ENCODE peak calls at places on chromosomes 16 and 17, in seven cellular contexts. One of them, this sample, is unnamed.

GRCh38 chr16:85648782-85649181 is 35.7 kb downstream of the GSE1 start:
- DNase-seq in colonic mucosa: no peak
- DNase-seq in K562: no peak
- DNase-seq in NB4: no peak
- DNase-seq in ascending aorta: no peak
- DNase-seq in AG10803: no peak
- DNase-seq in GM06990: no peak
- DNase-seq in this sample: no peak

GRCh38 chr16:3756113-3756512 is 38.8 kb upstream of the TRAP1 start:
- DNase-seq in colonic mucosa: no peak
- DNase-seq in K562: no peak
- DNase-seq in NB4: no peak
- DNase-seq in ascending aorta: no peak
- DNase-seq in AG10803: no peak
- DNase-seq in GM06990: no peak
- DNase-seq in this sample: no peak

GRCh38 chr17:45761957-45762565 is 22.1 kb upstream of the CRHR1 start:
- DNase-seq in colonic mucosa: no peak
- DNase-seq in K562: no peak
- DNase-seq in NB4: no peak
- DNase-seq in ascending aorta: no peak
- DNase-seq in AG10803: no peak
- DNase-seq in GM06990: no peak
- DNase-seq in this sample: no peak

GRCh38 chr17:72571813-72572396 is 451.1 kb downstream of the SOX9 start:
- DNase-seq in colonic mucosa: no peak
- DNase-seq in K562: no peak
- DNase-seq in NB4: no peak
- DNase-seq in ascending aorta: no peak
- DNase-seq in AG10803: no peak
- DNase-seq in GM06990: no peak
- DNase-seq in this sample: no peak

GRCh38 chr17:73625975-73626706 is 18.1 kb downstream of the SDK2 start:
- DNase-seq in colonic mucosa: no peak
- DNase-seq in K562: no peak
- DNase-seq in NB4: no peak
- DNase-seq in ascending aorta: no peak
- DNase-seq in AG10803: no peak
- DNase-seq in GM06990: no peak
- DNase-seq in this sample: no peak

GRCh38 chr16:83878838-83879237 is 20.1 kb upstream of the MLYCD start:
- DNase-seq in colonic mucosa: no peak
- DNase-seq in K562: no peak
- DNase-seq in NB4: peak; percentile 48
- DNase-seq in ascending aorta: no peak
- DNase-seq in AG10803: peak; percentile 64
- DNase-seq in GM06990: no peak
- DNase-seq in this sample: peak; percentile 75

GRCh38 chr16:21611546-21612384 is 12.4 kb downstream of the METTL9 start:
- DNase-seq in colonic mucosa: no peak
- DNase-seq in K562: peak; percentile 37
- DNase-seq in NB4: no peak
- DNase-seq in ascending aorta: no peak
- DNase-seq in AG10803: peak; percentile 37
- DNase-seq in GM06990: no peak
- DNase-seq in this sample: peak; percentile 51

GRCh38 chr17:41812176-41813038 is at the start of gene FKBP10:
- DNase-seq in colonic mucosa: peak; percentile 55
- DNase-seq in K562: no peak
- DNase-seq in NB4: no peak
- DNase-seq in ascending aorta: peak; percentile 84
- DNase-seq in AG10803: peak; percentile 82
- DNase-seq in GM06990: no peak
- DNase-seq in this sample: peak; percentile 88

DNA sequence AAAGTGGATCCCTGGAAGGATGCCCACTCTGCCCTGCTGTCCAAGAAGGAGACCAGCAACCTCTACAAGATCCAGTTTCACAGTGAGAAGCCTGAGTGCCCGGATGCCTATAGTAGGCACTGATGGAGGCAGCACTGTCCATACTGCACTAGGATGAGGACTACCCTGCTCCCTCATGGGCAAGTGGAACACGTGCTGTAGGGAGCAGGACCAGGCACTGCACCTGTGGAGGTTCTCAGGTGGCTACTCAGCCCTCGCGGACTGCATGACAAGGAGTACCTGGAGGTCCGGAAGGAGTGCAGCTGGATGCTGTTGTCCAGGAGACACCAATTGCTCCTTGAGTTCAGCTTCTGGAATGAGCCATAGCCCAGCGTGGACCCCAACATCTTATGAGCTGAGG is 146.1 kb upstream of the NLRP1 start:
- DNase-seq in colonic mucosa: no peak
- DNase-seq in K562: no peak
- DNase-seq in NB4: no peak
- DNase-seq in ascending aorta: no peak
- DNase-seq in AG10803: no peak
- DNase-seq in GM06990: no peak
- DNase-seq in this sample: no peak
- H3K4me3 ChIP-seq in colonic mucosa: no peak overlapping the region
- H3K4me3 ChIP-seq in K562: no peak overlapping the region
- H3K4me3 ChIP-seq in NB4: no peak overlapping the region
- H3K4me3 ChIP-seq in ascending aorta: no peak overlapping the region
- H3K4me3 ChIP-seq in AG10803: no peak overlapping the region
- H3K4me3 ChIP-seq in GM06990: no peak overlapping the region
- H3K4me3 ChIP-seq in this sample: no peak overlapping the region

GRCh38 chr16:88462396-88462795 is 9.3 kb downstream of the ZFPM1 start:
- DNase-seq in colonic mucosa: no peak
- DNase-seq in K562: no peak
- DNase-seq in NB4: no peak
- DNase-seq in ascending aorta: no peak
- DNase-seq in AG10803: no peak
- DNase-seq in GM06990: no peak
- DNase-seq in this sample: no peak
- TF ChIP-seq CTCF in colonic mucosa: no peak
- TF ChIP-seq CTCF in K562: no peak
- TF ChIP-seq CTCF in NB4: no peak
- TF ChIP-seq CTCF in ascending aorta: no peak
- TF ChIP-seq CTCF in AG10803: no peak
- TF ChIP-seq CTCF in GM06990: no peak
- TF ChIP-seq CTCF in this sample: no peak

GRCh38 chr17:7478276-7479138 is 924 bp downstream of the ZBTB4 start:
- DNase-seq in colonic mucosa: peak; percentile 64
- DNase-seq in K562: peak; percentile 50
- DNase-seq in NB4: peak; percentile 21
- DNase-seq in ascending aorta: peak; percentile 81
- DNase-seq in AG10803: peak; percentile 48
- DNase-seq in GM06990: peak; percentile 70
- DNase-seq in this sample: peak; percentile 26

GRCh38 chr17:7475764-7476422 is 3.5 kb downstream of the ZBTB4 start:
- DNase-seq in colonic mucosa: peak; percentile 32
- DNase-seq in K562: peak; percentile 66
- DNase-seq in NB4: no peak
- DNase-seq in ascending aorta: peak; percentile 79
- DNase-seq in AG10803: peak; percentile 83
- DNase-seq in GM06990: no peak
- DNase-seq in this sample: no peak

GRCh38 chr17:7477392-7478275 is 1.8 kb downstream of the ZBTB4 start:
- DNase-seq in colonic mucosa: peak; percentile 33
- DNase-seq in K562: peak; percentile 32
- DNase-seq in NB4: no peak
- DNase-seq in ascending aorta: no peak
- DNase-seq in AG10803: peak; percentile 96
- DNase-seq in GM06990: no peak
- DNase-seq in this sample: peak; percentile 88

GRCh38 chr17:7476474-7476873 is 3.0 kb downstream of the ZBTB4 start:
- DNase-seq in colonic mucosa: no peak
- DNase-seq in K562: peak; percentile 20
- DNase-seq in NB4: no peak
- DNase-seq in ascending aorta: no peak
- DNase-seq in AG10803: peak; percentile 39
- DNase-seq in GM06990: no peak
- DNase-seq in this sample: peak; percentile 59

DNA sequence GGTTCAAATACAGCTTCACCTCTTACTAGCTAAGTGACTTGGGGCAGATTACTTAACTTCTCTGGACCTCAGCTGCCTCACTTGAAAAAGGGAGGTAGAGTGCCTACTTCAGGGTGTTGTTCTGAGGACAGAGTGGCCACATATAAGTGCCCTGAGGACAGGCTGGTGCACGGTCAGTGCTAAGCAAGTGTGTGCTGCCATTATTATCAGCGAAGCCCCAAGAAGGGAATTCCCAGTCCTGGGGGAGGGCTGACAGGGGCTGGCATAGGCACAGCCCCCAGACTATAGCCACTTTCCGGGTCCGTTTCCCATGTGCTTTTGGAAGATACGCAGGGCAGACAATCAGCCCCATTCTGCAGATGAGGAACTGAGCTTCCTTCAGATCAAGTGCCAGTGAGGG is 2.5 kb downstream of the ZBTB4 start:
- DNase-seq in colonic mucosa: no peak
- DNase-seq in K562: no peak
- DNase-seq in NB4: no peak
- DNase-seq in ascending aorta: no peak
- DNase-seq in AG10803: no peak
- DNase-seq in GM06990: no peak
- DNase-seq in this sample: no peak
- H3K4me3 ChIP-seq in colonic mucosa: no peak overlapping the region
- H3K4me3 ChIP-seq in K562: peak overlapping the region; percentile 70
- H3K4me3 ChIP-seq in NB4: no peak overlapping the region
- H3K4me3 ChIP-seq in ascending aorta: peak overlapping the region; percentile 100
- H3K4me3 ChIP-seq in AG10803: peak overlapping the region; percentile 68
- H3K4me3 ChIP-seq in GM06990: no peak overlapping the region
- H3K4me3 ChIP-seq in this sample: no peak overlapping the region

DNA sequence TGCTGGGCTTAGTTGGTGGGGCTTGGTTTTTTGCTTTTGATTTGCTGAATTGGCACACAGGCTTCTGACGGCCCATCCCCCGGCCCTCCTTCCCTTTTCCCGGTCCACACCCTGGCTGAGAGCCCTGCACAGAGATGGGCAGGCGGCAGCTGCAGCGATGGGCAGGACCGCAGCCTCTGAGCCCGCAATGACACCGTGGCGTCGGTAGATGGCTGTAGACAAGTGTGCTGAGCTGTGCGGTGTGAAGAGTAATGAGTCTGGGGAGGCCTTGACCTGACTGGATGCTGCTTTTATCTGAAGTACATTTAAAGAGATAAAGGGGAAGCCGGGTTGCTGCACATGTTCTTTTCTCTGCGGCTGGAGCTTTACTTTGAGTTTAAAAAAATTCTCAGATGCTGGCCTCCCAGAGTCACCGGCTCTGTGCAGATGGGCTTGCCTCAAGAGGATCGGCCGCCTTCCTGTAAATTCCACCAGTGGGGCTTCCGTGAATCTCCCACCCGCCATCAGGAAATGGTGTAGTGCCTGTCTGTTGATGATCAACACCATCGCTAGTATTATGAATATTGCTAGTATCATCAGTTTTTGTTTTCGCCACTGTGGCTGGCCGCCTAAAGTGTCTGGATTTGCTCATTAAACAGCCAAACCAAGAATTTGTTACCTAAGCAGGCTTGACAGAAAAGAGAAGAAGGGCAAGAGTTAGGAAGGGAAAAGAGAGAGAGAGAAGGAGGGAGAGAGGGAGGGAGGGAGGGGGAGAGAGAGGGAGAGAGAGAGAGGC is 245.6 kb upstream of the RBFOX1 start:
- DNase-seq in colonic mucosa: peak; percentile 18
- DNase-seq in K562: peak; percentile 14
- DNase-seq in NB4: peak; percentile 1
- DNase-seq in ascending aorta: no peak
- DNase-seq in AG10803: no peak
- DNase-seq in GM06990: no peak
- DNase-seq in this sample: no peak
- TF ChIP-seq CTCF in colonic mucosa: no peak
- TF ChIP-seq CTCF in K562: peak; percentile 44
- TF ChIP-seq CTCF in NB4: no peak
- TF ChIP-seq CTCF in ascending aorta: no peak
- TF ChIP-seq CTCF in AG10803: no peak
- TF ChIP-seq CTCF in GM06990: no peak
- TF ChIP-seq CTCF in this sample: no peak

GRCh38 chr17:50904522-50905459 is 38.6 kb upstream of the TOB1 start:
- DNase-seq in colonic mucosa: peak; percentile 67
- DNase-seq in K562: no peak
- DNase-seq in NB4: no peak
- DNase-seq in ascending aorta: peak; percentile 82
- DNase-seq in AG10803: peak; percentile 25
- DNase-seq in GM06990: no peak
- DNase-seq in this sample: peak; percentile 23
- H3K4me3 ChIP-seq in colonic mucosa: no peak overlapping the region
- H3K4me3 ChIP-seq in K562: no peak overlapping the region
- H3K4me3 ChIP-seq in NB4: no peak overlapping the region
- H3K4me3 ChIP-seq in ascending aorta: no peak overlapping the region
- H3K4me3 ChIP-seq in AG10803: no peak overlapping the region
- H3K4me3 ChIP-seq in GM06990: no peak overlapping the region
- H3K4me3 ChIP-seq in this sample: no peak overlapping the region

DNA sequence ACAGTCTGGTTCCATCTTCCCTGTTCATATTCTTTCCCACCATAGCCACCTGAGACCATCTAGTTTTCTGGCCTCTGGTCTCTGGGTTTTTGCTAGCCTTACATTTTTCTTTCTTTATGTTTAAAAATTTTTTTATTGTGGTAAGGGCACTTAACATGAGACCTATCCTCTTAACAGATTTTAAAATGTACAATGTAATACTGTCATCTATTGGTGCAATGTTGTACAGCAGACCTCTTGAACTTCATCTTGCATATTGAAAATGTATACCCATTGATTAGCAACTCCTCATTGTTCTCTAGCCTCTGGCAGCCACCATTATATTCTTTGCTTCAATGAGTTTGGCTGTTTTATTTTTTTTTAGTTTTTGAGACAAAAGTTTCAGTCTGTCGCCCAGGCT is 39.2 kb downstream of the ITGAM start:
- DNase-seq in colonic mucosa: no peak
- DNase-seq in K562: no peak
- DNase-seq in NB4: peak; percentile 59
- DNase-seq in ascending aorta: no peak
- DNase-seq in AG10803: no peak
- DNase-seq in GM06990: no peak
- DNase-seq in this sample: peak; percentile 5
- TF ChIP-seq CTCF in colonic mucosa: peak; percentile 16
- TF ChIP-seq CTCF in K562: peak; percentile 52
- TF ChIP-seq CTCF in NB4: peak; percentile 11
- TF ChIP-seq CTCF in ascending aorta: no peak
- TF ChIP-seq CTCF in AG10803: no peak
- TF ChIP-seq CTCF in GM06990: peak; percentile 44
- TF ChIP-seq CTCF in this sample: no peak

GRCh38 chr16:30892670-30893069 is 1.2 kb downstream of the BCL7C start:
- DNase-seq in colonic mucosa: no peak
- DNase-seq in K562: no peak
- DNase-seq in NB4: no peak
- DNase-seq in ascending aorta: no peak
- DNase-seq in AG10803: no peak
- DNase-seq in GM06990: no peak
- DNase-seq in this sample: no peak
- H3K4me3 ChIP-seq in colonic mucosa: peak overlapping the region; percentile 85
- H3K4me3 ChIP-seq in K562: peak overlapping the region; percentile 67
- H3K4me3 ChIP-seq in NB4: peak overlapping the region; percentile 73
- H3K4me3 ChIP-seq in ascending aorta: peak overlapping the region; percentile 87
- H3K4me3 ChIP-seq in AG10803: peak overlapping the region; percentile 95
- H3K4me3 ChIP-seq in GM06990: peak overlapping the region; percentile 74
- H3K4me3 ChIP-seq in this sample: peak overlapping the region; percentile 82

GRCh38 chr16:68995011-68995504 is 110.4 kb upstream of the HAS3 start:
- DNase-seq in colonic mucosa: no peak
- DNase-seq in K562: no peak
- DNase-seq in NB4: peak; percentile 52
- DNase-seq in ascending aorta: no peak
- DNase-seq in AG10803: peak; percentile 40
- DNase-seq in GM06990: no peak
- DNase-seq in this sample: peak; percentile 50
- TF ChIP-seq CTCF in colonic mucosa: no peak
- TF ChIP-seq CTCF in K562: peak; percentile 43
- TF ChIP-seq CTCF in NB4: peak; percentile 34
- TF ChIP-seq CTCF in ascending aorta: no peak
- TF ChIP-seq CTCF in AG10803: peak; percentile 39
- TF ChIP-seq CTCF in GM06990: peak; percentile 24
- TF ChIP-seq CTCF in this sample: peak; percentile 58

This sample was measured in choroid plexus epithelial cell.